ENCODE peak calls at places on chromosomes 2 and 18, in five cellular contexts. J, L, A, R and D are unnamed samples.
A peak's percentile ranks its signal among the peaks of the same experiment; 100 is the strongest.

GRCh38 chr2:168757223-168757622 is 45.2 kb upstream of the NOSTRIN start:
- DNase-seq in J (no peak), R (no peak), A (no peak), L (no peak), D (no peak)

GRCh38 chr2:54757496-54757895 is 34.0 kb downstream of the EML6 start:
- DNase-seq in A (no peak), J (no peak), R (no peak), L (no peak), D (no peak)

GRCh38 chr2:102735431-102736130 is 26.2 kb upstream of the TMEM182 start:
- DNase-seq in A (no peak), J (no peak), L (no peak), R (peak; percentile 28), D (no peak)

GRCh38 chr2:38515155-38516074 is 87.3 kb downstream of the HNRNPLL start:
- DNase-seq in J (no peak), A (no peak), L (no peak), R (no peak), D (no peak)

GRCh38 chr2:33535409-33535808 is 59.0 kb downstream of the RASGRP3 start:
- DNase-seq in J (no peak), A (no peak), R (peak; percentile 27), L (no peak), D (peak; percentile 18)

GRCh38 chr2:44450806-44451205 is 89.1 kb downstream of the CAMKMT start:
- DNase-seq in A (no peak), J (no peak), R (no peak), L (no peak), D (no peak)

GRCh38 chr2:148742373-148742772 is 97.8 kb downstream of the EPC2 start:
- DNase-seq in A (no peak), L (no peak), R (no peak), J (no peak), D (no peak)

GRCh38 chr2:46545015-46545839 is 65.9 kb downstream of the TMEM247 start:
- DNase-seq in J (no peak), A (no peak), R (no peak), L (no peak), D (no peak)

GRCh38 chr2:217851191-217852020 is 151.4 kb downstream of the TNS1 start:
- DNase-seq in R (no peak), A (no peak), J (no peak), L (no peak), D (no peak)

GRCh38 chr18:51275712-51276473 is 78.4 kb upstream of the MEX3C start:
- DNase-seq in J (no peak), R (no peak), A (no peak), L (no peak), D (no peak)

GRCh38 chr2:127313359-127313758 is 19.4 kb upstream of the ERCC3 start:
- DNase-seq in J (no peak), A (no peak), R (no peak), L (no peak), D (no peak)

GRCh38 chr2:207720517-207721187 is 9.2 kb downstream of the CCNYL1 start:
- DNase-seq in J (no peak), A (no peak), L (no peak), R (no peak), D (no peak)